ENCODE peak calls at places on chromosomes 4 and X, in four cellular contexts. G is IMR-90, D is A549, P is HepG2. S is an unnamed sample.

GRCh38 chr4:140004580-140005314 is 149.2 kb downstream of the MAML3 start:
- DNase-seq in G (peak), D (no peak), P (no peak), S (peak)

GRCh38 chr4:123346330-123346940 is 50.2 kb upstream of the SPRY1 start:
- DNase-seq in D (no peak), P (no peak), G (no peak), S (no peak)

GRCh38 chr4:6119507-6120020 is 80.8 kb downstream of the JAKMIP1 start:
- DNase-seq in G (no peak), P (no peak), D (no peak), S (no peak)

GRCh38 chr4:179817317-179817716 is 2375.1 kb upstream of the AGA start:
- DNase-seq in G (no peak), D (no peak), P (no peak), S (no peak)

GRCh38 chr4:149964001-149964400 is 114.2 kb upstream of the DCLK2 start:
- DNase-seq in D (no peak), P (no peak), G (no peak), S (no peak)

GRCh38 chrX:45714864-45715263 is 514.2 kb upstream of the DIPK2B start:
- DNase-seq in D (no peak), P (no peak), G (peak), S (no peak)

GRCh38 chr4:67106846-67107467 is 438.3 kb downstream of the CENPC start:
- DNase-seq in P (no peak), G (no peak), D (no peak), S (no peak)

GRCh38 chrX:112738347-112739033 is 58.8 kb upstream of the LHFPL1 start:
- DNase-seq in G (peak), D (no peak), P (no peak), S (no peak)

GRCh38 chr4:164601653-164602052 is 152.3 kb upstream of the SMIM31 start:
- DNase-seq in G (no peak), P (no peak), D (no peak), S (no peak)

GRCh38 chr4:164595751-164596150 is 158.2 kb upstream of the SMIM31 start:
- DNase-seq in P (no peak), D (no peak), G (no peak), S (no peak)

GRCh38 chr4:164596927-164597326 is 157.0 kb upstream of the SMIM31 start:
- DNase-seq in P (no peak), G (no peak), D (no peak), S (no peak)

GRCh38 chr4:164596318-164596878 is 157.5 kb upstream of the SMIM31 start:
- DNase-seq in D (no peak), G (no peak), P (no peak), S (no peak)
- TF ChIP-seq RFX5 in D (no peak), G (no peak), P (no peak), S (no peak)

DNA sequence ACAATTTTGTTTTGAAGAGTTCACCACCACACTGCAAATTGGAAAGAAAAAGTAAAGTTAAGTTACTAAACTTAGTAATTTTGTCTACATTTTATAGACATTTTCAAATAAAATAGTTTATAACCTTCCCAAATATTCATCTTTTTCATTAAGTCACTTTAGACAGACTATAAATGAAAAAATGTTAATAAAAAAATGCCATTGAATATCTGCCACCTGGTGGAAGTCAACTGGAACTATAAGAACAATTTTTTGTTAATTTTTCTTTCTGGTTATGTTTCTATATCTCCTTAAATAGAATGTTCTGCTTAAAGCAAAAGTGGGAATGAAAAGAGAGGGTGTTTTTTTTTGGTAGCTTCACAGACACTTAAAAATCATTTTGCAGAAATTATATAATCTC is 534.4 kb upstream of the PCDH10 start:
- DNase-seq in P (no peak), D (no peak), G (peak), S (no peak)
- TF ChIP-seq SMC3 in P (no peak), D (peak), G (peak), S (no peak)

GRCh38 chrX:56813318-56813837 is 84.3 kb downstream of the NBDY start:
- DNase-seq in D (no peak), G (peak), P (no peak), S (no peak)
- TF ChIP-seq RFX5 in D (no peak), G (no peak), P (no peak), S (no peak)

GRCh38 chrX:80004458-80004857 is 10.1 kb upstream of the TBX22 start:
- DNase-seq in D (no peak), G (no peak), P (no peak), S (no peak)
- TF ChIP-seq SMC3 in D (no peak), G (no peak), P (no peak), S (no peak)

DNA sequence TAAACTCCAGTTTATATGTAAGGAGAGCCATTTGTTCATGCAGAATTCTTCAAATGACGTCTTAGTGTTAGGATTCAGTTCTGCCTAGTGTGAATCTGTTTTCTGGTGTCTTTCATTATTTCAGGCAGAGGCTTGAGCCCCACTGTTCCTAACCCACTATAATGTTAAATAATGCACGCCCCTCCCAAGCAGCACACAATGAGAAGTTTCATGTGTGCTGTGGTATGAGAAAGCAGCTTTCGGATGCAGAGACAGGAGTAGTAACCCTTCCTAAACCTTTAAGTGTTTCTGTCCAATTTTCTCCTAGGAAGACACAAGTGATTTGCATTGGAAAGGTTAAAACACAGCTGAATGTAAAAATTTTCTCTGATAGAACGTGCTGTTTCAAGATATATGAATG is 54.5 kb downstream of the TRIM2 start:
- DNase-seq in D (no peak), P (no peak), G (no peak), S (no peak)
- TF ChIP-seq RFX5 in D (no peak), P (no peak), G (no peak), S (no peak)

GRCh38 chrX:39773923-39774803 is 323.6 kb downstream of the BCOR start:
- DNase-seq in P (no peak), D (no peak), G (peak), S (no peak)
- TF ChIP-seq SMC3 in P (no peak), D (no peak), G (no peak), S (no peak)

GRCh38 chr4:71113294-71113693 is 119.8 kb downstream of the DCK start:
- DNase-seq in G (no peak), P (no peak), D (no peak), S (no peak)

GRCh38 chr4:71110499-71110898 is 117.0 kb downstream of the DCK start:
- DNase-seq in D (no peak), G (no peak), P (no peak), S (no peak)

GRCh38 chr4:71107732-71108131 is 114.3 kb downstream of the DCK start:
- DNase-seq in P (no peak), D (no peak), G (no peak), S (no peak)
- TF ChIP-seq RFX5 in P (no peak), D (no peak), G (no peak), S (no peak)

DNA sequence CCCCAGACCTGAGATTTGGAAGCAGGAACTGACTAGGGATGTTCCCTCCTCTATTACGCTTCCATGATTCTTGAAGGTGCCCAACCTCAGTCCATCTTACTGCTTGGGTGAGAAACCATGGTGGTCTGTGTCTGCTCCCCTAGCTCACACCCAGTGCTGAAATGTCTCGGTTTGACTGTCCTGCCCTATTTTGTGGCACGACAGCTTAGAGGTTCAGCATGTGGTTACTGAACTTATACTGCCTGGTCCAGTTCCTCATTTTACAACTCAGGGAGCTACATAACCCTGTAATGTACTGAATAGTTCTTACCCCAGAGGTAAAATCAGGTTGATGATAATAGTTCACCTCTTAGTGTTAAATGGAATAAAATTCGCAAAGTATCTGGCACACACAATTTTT is 203.1 kb downstream of the RBM46 start:
- DNase-seq in G (no peak), P (no peak), D (no peak), S (no peak)
- TF ChIP-seq SMC3 in G (no peak), P (no peak), D (no peak), S (no peak)

DNA sequence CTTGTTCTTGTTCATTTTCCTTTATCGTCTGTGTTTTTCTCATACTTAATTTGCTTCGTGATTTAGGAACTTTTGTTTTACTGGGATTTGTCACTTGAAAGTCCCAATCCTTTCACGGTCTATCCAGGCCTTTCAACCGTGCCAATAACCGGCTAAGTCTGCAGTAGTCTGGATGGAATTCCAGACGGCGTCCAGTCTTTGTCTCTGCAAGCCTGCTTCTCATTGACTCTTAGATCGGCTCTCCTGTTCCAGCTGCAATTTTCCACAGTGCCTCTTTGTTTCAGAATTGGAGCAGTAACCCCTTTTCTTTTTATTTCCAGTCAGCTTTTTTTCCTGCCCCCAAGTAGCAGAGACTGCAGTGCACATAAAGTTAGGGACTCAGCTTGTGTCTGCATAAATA is 37.2 kb upstream of the DHRSX start:
- DNase-seq in G (no peak), D (no peak), P (no peak), S (no peak)
- TF ChIP-seq RFX5 in G (no peak), D (no peak), P (no peak), S (no peak)